ENCODE peak calls at places on chromosomes 6 and 20, in five cellular contexts. S is lower leg skin, Z is neural progenitor cell, V is progenitor cell of endocrine pancreas, O is endothelial cell. C is an unnamed sample.

GRCh38 chr20:57590485-57591288 is 29.5 kb downstream of the ZBP1 start:
- DNase-seq in Z (no peak), V (no peak), S (no peak), O (no peak), C (no peak)

GRCh38 chr20:5135363-5136012 is 8.7 kb downstream of the CDS2 start:
- DNase-seq in S (no peak), O (no peak), Z (no peak), V (no peak), C (no peak)

GRCh38 chr6:135640449-135641111 is 143.0 kb upstream of the AHI1 start:
- DNase-seq in S (no peak), O (no peak), Z (no peak), V (no peak), C (no peak)

GRCh38 chr20:44526129-44526528 is 4.3 kb upstream of the SERINC3 start:
- DNase-seq in O (no peak), Z (no peak), S (no peak), V (no peak), C (no peak)

GRCh38 chr6:108556864-108557493 is 3.7 kb upstream of the FOXO3 start:
- DNase-seq in S (no peak), V (no peak), O (peak), Z (peak), C (no peak)

GRCh38 chr6:155066371-155066770 is 71.3 kb downstream of the TIAM2 start:
- DNase-seq in V (no peak), Z (no peak), S (no peak), O (no peak), C (no peak)

GRCh38 chr6:4774715-4775590 is 1.3 kb upstream of the CDYL start:
- DNase-seq in S (peak), V (no peak), Z (peak), O (peak), C (no peak)

GRCh38 chr6:42304313-42304712 is 86.7 kb upstream of the MRPS10 start:
- DNase-seq in Z (peak), V (no peak), O (no peak), S (no peak), C (no peak)

GRCh38 chr20:31593221-31594001 is 11.7 kb upstream of the ID1 start:
- DNase-seq in O (no peak), V (no peak), Z (no peak), S (peak), C (no peak)

GRCh38 chr6:134065706-134066105 is 13.3 kb upstream of the SLC2A12 start:
- DNase-seq in O (peak), S (no peak), V (no peak), Z (peak), C (no peak)

GRCh38 chr6:703562-703961 is 10.6 kb upstream of the EXOC2 start:
- DNase-seq in S (no peak), O (no peak), V (no peak), Z (no peak), C (no peak)

GRCh38 chr6:700490-700889 is 7.6 kb upstream of the EXOC2 start:
- DNase-seq in Z (no peak), O (no peak), V (no peak), S (no peak), C (no peak)

GRCh38 chr6:701215-701614 is 8.3 kb upstream of the EXOC2 start:
- DNase-seq in Z (no peak), S (no peak), O (no peak), V (no peak), C (no peak)

GRCh38 chr6:704037-704436 is 11.1 kb upstream of the EXOC2 start:
- DNase-seq in O (no peak), S (no peak), Z (no peak), V (no peak), C (no peak)

GRCh38 chr6:701696-702479 is 8.9 kb upstream of the EXOC2 start:
- DNase-seq in Z (peak), V (no peak), O (peak), S (no peak), C (no peak)
- TF ChIP-seq CTCF in Z (peak), V (peak), O (peak), S (no peak), C (no peak)

DNA sequence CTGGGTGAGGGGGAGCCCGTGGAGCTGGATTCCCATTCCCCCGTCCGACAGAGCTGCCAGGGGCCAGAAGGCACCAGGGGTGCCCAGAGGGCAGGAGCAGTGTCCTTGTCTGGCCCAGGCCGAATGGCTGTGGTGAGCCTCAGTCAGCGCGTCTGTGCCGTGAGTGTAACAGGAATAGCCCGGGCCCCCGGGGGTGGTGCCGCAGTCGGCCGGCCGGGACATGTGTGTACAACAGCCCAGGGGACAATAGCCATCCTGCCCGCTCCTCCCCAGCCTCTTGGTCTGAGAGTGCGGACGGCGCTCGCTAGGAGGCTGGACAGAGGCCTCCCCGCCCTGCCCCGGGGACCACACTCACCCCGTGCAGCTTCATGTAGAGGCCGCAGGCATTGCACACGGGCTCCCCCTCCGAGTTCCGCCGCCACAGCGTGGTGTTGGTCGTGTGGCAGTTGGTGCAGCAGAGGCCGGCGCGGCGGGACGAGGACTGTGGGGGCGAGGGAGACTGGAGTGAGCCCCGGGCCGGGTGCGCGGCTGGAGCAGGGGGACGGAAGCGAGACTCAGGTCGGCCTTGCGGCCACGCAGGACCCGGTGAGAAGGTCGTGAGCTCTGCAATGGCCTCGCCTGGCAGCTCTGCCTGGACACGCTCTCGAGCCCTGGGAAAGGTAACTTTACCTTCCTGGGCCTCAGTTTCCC is 9.6 kb downstream of the GATA5 start:
- DNase-seq in Z (no peak), O (no peak), S (no peak), V (no peak), C (no peak)
- TF ChIP-seq CTCF in Z (no peak), O (no peak), S (no peak), V (no peak), C (no peak)

GRCh38 chr6:69487688-69488087 is 309.1 kb downstream of the LMBRD1 start:
- DNase-seq in S (no peak), Z (peak), V (no peak), O (no peak), C (no peak)
- TF ChIP-seq CTCF in S (no peak), Z (peak), V (peak), O (peak), C (no peak)

GRCh38 chr6:150964765-150965164 is 99.3 kb downstream of the MTHFD1L start:
- DNase-seq in Z (no peak), V (no peak), S (no peak), O (no peak), C (no peak)
- TF ChIP-seq CTCF in Z (no peak), V (no peak), S (no peak), O (no peak), C (no peak)

DNA sequence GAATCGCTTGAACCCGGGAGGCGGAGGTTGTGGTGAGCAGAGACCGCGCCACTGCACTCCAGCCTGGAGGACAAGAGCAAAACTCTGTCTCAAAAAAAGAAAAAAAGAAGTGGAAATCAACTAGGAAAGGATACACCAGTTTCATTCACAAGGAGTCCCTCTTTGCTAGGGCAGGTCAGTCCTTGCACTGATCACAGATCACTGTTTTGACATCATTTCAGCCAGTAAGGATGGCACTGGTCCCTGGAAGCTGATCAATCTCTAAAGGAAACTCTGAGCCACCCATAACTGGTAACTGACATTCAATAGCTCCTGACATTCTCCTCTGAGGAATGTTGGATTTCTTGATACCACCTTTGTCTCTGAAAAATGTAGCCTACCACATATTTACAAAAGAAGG is 243.1 kb upstream of the SLC35B3 start:
- DNase-seq in S (no peak), Z (no peak), O (no peak), V (no peak), C (no peak)
- TF ChIP-seq CTCF in S (no peak), Z (no peak), O (no peak), V (no peak), C (no peak)

GRCh38 chr6:127515234-127515793 is 3.8 kb downstream of the MTCL3 start:
- DNase-seq in V (peak), S (no peak), O (peak), Z (peak), C (no peak)
- TF ChIP-seq CTCF in V (no peak), S (no peak), O (no peak), Z (peak), C (no peak)

GRCh38 chr6:25472314-25472713 is 179.7 kb upstream of the SCGN start:
- DNase-seq in S (no peak), O (peak), V (no peak), Z (peak), C (no peak)
- TF ChIP-seq CTCF in S (no peak), O (peak), V (peak), Z (peak), C (no peak)

GRCh38 chr6:159169193-159169555 is at the start of gene FNDC1:
- DNase-seq in V (peak), O (peak), S (no peak), Z (peak), C (peak)
- TF ChIP-seq CTCF in V (peak), O (peak), S (no peak), Z (peak), C (no peak)

GRCh38 chr6:71482742-71483141 is 194.1 kb downstream of the OGFRL1 start:
- DNase-seq in V (no peak), Z (no peak), S (no peak), O (no peak), C (no peak)
- TF ChIP-seq CTCF in V (no peak), Z (no peak), S (no peak), O (no peak), C (no peak)